ENCODE peak calls at places on chromosomes 4 and X, in seven cellular contexts. H is H9, V is SK-N-SH, K is left ventricle myocardium inferior, Y is ascending aorta, D is nephron progenitor cell, M is neural crest cell. W is an unnamed sample.

GRCh38 chrX:132615396-132616131 is 126.7 kb upstream of the MBNL3 start:
- DNase-seq in H (peak), V (no peak), K (no peak), Y (no peak), D (peak), M (peak), W (peak)

GRCh38 chr4:15777697-15778096 is 431 bp upstream of the CD38 start:
- DNase-seq in H (no peak), V (no peak), K (no peak), Y (no peak), D (no peak), M (no peak), W (no peak)

GRCh38 chr4:129240816-129241215 is 144.9 kb downstream of the C4orf33 start:
- DNase-seq in H (no peak), V (no peak), K (no peak), Y (no peak), D (no peak), M (no peak), W (peak)

GRCh38 chr4:150337709-150338108 is 244.2 kb upstream of the MAB21L2 start:
- DNase-seq in H (no peak), V (no peak), K (no peak), Y (no peak), D (no peak), M (no peak), W (no peak)

GRCh38 chr4:168474660-168475320 is 5.5 kb downstream of the DDX60L start:
- DNase-seq in H (no peak), V (no peak), K (no peak), Y (no peak), D (no peak), M (no peak), W (no peak)

GRCh38 chr4:6695660-6696581 is 2.2 kb downstream of the S100P start:
- DNase-seq in H (no peak), V (peak), K (no peak), Y (no peak), D (no peak), M (no peak), W (no peak)

GRCh38 chr4:83022724-83023427 is 12.1 kb upstream of the COPS4 start:
- DNase-seq in H (no peak), V (no peak), K (no peak), Y (no peak), D (no peak), M (no peak), W (no peak)

GRCh38 chr4:188299161-188299560 is 159.9 kb downstream of the TRIML1 start:
- DNase-seq in H (no peak), V (no peak), K (no peak), Y (no peak), D (no peak), M (no peak), W (no peak)

GRCh38 chrX:1062351-1062750 is 150.1 kb downstream of the CRLF2 start:
- DNase-seq in H (no peak), V (no peak), K (no peak), Y (no peak), D (no peak), M (no peak), W (no peak)

GRCh38 chr4:10084651-10085320 is 31.8 kb downstream of the WDR1 start:
- DNase-seq in H (no peak), V (peak), K (peak), Y (no peak), D (no peak), M (no peak), W (peak)

GRCh38 chr4:14280567-14280966 is 653.0 kb upstream of the BOD1L1 start:
- DNase-seq in H (no peak), V (no peak), K (no peak), Y (no peak), D (no peak), M (no peak), W (no peak)

GRCh38 chrX:154327026-154327820 is 31.6 kb downstream of the TKTL1 start:
- DNase-seq in H (no peak), V (no peak), K (no peak), Y (no peak), D (no peak), M (no peak), W (no peak)

GRCh38 chr4:24488399-24489164 is 95.8 kb downstream of the DHX15 start:
- DNase-seq in H (peak), V (peak), K (peak), Y (peak), D (peak), M (peak), W (peak)

GRCh38 chrX:9337056-9337455 is 127.8 kb upstream of the TBL1X start:
- DNase-seq in H (no peak), V (no peak), K (peak), Y (no peak), D (no peak), M (no peak), W (no peak)

GRCh38 chrX:23365541-23365940 is 30.9 kb downstream of the PTCHD1 start:
- DNase-seq in H (no peak), V (no peak), K (no peak), Y (no peak), D (no peak), M (no peak), W (no peak)

GRCh38 chrX:106894978-106895452 is 8.1 kb downstream of the RIPPLY1 start:
- DNase-seq in H (no peak), V (no peak), K (no peak), Y (no peak), D (no peak), M (no peak), W (no peak)

GRCh38 chr4:182189107-182189878 is 53.9 kb upstream of the TENM3 start:
- DNase-seq in H (no peak), V (no peak), K (no peak), Y (no peak), D (peak), M (no peak), W (no peak)

GRCh38 chrX:10278716-10279115 is 121.9 kb downstream of the CLCN4 start:
- DNase-seq in H (no peak), V (no peak), K (no peak), Y (no peak), D (no peak), M (no peak), W (no peak)

GRCh38 chr4:11009281-11009680 is 324.7 kb upstream of the CLNK start:
- DNase-seq in H (no peak), V (no peak), K (no peak), Y (no peak), D (no peak), M (no peak), W (no peak)

GRCh38 chr4:5399790-5400421 is 308.5 kb downstream of the EVC2 start:
- DNase-seq in H (peak), V (peak), K (no peak), Y (no peak), D (peak), M (peak), W (peak)

GRCh38 chr4:139223682-139224317 is 46.8 kb upstream of the ELF2 start:
- DNase-seq in H (no peak), V (no peak), K (peak), Y (peak), D (no peak), M (no peak), W (no peak)

GRCh38 chrX:40314070-40314469 is 216.3 kb upstream of the BCOR start:
- DNase-seq in H (peak), V (no peak), K (no peak), Y (no peak), D (no peak), M (no peak), W (no peak)

GRCh38 chr4:128385683-128386304 is 98.2 kb upstream of the PGRMC2 start:
- DNase-seq in H (no peak), V (no peak), K (no peak), Y (no peak), D (no peak), M (no peak), W (no peak)

GRCh38 chr4:84264652-84265051 is 234.4 kb downstream of the NKX6-1 start:
- DNase-seq in H (no peak), V (no peak), K (no peak), Y (no peak), D (no peak), M (no peak), W (no peak)

GRCh38 chrX:34371740-34372139 is 239.6 kb upstream of the FAM47A start:
- DNase-seq in H (no peak), V (no peak), K (no peak), Y (no peak), D (no peak), M (no peak), W (no peak)

DNA sequence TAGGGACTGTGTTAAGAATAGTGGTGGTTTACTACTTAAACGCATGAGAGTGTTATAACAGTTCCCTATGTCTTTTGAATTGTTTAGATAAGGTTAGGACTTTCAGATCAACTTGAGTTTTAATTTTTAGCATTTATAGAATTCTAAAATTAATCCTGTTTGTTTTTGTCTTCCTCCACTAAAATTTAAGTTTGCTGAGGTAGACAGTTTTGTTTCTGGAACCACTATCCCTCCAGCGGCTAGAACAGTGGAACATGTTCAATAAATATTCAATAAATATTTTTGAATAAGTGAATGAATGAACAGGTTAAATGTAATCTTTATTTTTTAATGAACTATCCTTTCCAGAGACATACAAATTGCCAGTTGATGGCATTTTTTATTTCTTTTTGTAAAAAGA is 58.4 kb downstream of the GAB1 start:
- DNase-seq in H (no peak), V (no peak), K (no peak), Y (no peak), D (no peak), M (no peak), W (no peak)
- TF ChIP-seq CTCF in H (no peak), V (no peak), K (no peak), Y (no peak), D (no peak), M (no peak), W (no peak)

GRCh38 chr4:155603360-155603891 is 63.2 kb upstream of the GUCY1A1 start:
- DNase-seq in H (no peak), V (no peak), K (no peak), Y (no peak), D (no peak), M (no peak), W (no peak)
- TF ChIP-seq CTCF in H (no peak), V (no peak), K (no peak), Y (no peak), D (no peak), M (no peak), W (no peak)

GRCh38 chr4:20305976-20306375 is 54.3 kb downstream of the SLIT2 start:
- DNase-seq in H (no peak), V (peak), K (no peak), Y (no peak), D (no peak), M (no peak), W (no peak)
- TF ChIP-seq CTCF in H (no peak), V (peak), K (no peak), Y (peak), D (no peak), M (peak), W (peak)

GRCh38 chrX:97522307-97522706 is 638.6 kb downstream of the RPA4 start:
- DNase-seq in H (no peak), V (no peak), K (no peak), Y (no peak), D (no peak), M (no peak), W (no peak)
- TF ChIP-seq CTCF in H (no peak), V (no peak), K (no peak), Y (no peak), D (no peak), M (no peak), W (no peak)

GRCh38 chr4:1768367-1769034 is 24.6 kb upstream of the FGFR3 start:
- DNase-seq in H (no peak), V (no peak), K (no peak), Y (no peak), D (no peak), M (no peak), W (no peak)

GRCh38 chr4:1767058-1767769 is 25.9 kb upstream of the FGFR3 start:
- DNase-seq in H (peak), V (peak), K (no peak), Y (no peak), D (peak), M (peak), W (peak)

GRCh38 chr4:1766336-1767057 is 26.6 kb upstream of the FGFR3 start:
- DNase-seq in H (peak), V (peak), K (no peak), Y (no peak), D (peak), M (peak), W (no peak)

GRCh38 chr4:1769692-1770091 is 23.4 kb upstream of the FGFR3 start:
- DNase-seq in H (no peak), V (no peak), K (no peak), Y (no peak), D (no peak), M (no peak), W (no peak)

DNA sequence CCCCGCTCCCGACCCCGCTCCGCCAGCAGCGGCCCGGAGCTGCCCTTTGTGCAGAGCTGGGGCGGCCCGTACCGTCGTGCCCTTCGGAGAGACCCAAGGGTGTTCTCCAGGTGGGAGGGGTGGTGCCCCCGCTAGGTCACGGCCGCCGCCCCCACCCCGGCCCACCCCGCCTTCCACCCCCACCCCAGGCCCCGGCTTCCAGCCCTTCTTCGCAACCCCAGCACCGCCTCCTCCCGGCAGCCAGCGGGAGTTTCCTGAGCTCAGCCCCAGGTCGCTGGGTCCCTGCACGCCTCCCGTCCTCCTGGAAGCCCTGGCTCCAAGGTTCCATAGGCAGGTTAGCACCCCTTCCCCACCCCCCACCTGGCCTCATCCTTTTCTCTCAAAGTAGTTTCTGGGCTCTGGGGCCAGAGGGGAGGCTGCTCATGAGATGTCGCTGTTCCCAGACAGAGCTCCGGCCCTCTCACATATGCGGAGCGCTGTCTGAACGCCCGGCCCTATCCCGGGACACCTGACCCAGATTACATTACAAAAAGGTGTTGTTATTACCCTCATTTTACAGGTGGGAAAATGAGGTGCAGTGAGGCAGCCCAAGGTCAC is 25.2 kb upstream of the FGFR3 start:
- DNase-seq in H (peak), V (peak), K (no peak), Y (no peak), D (peak), M (peak), W (peak)
- TF ChIP-seq CTCF in H (peak), V (peak), K (peak), Y (no peak), D (peak), M (peak), W (peak)

DNA sequence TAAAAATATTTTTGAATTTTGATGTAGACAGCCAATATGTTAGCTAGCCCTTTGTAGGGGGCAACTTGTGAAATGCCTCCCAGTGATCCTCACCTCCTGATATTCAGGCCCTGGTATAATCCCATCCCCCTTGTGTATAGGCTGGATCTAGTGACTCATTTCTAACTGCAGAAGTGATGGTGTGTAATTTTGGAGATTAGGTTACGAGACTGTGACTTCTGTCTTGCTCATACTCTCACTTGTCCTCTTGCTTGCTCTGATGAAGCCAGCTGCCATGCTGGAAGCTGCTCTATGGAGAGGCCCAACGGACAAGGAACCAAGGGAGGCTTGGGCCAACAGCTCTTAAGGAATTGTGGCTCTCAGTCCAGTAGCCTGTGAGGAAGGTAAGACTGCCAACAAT is 61.7 kb downstream of the GPR82 start:
- DNase-seq in H (no peak), V (no peak), K (no peak), Y (no peak), D (no peak), M (no peak), W (no peak)
- TF ChIP-seq CTCF in H (no peak), V (no peak), K (no peak), Y (no peak), D (no peak), M (no peak), W (no peak)

GRCh38 chr4:7722716-7723115 is 216.9 kb downstream of the AFAP1 start:
- DNase-seq in H (no peak), V (no peak), K (no peak), Y (no peak), D (no peak), M (no peak), W (no peak)

GRCh38 chr4:7719354-7720174 is 220.1 kb downstream of the AFAP1 start:
- DNase-seq in H (peak), V (peak), K (peak), Y (no peak), D (peak), M (peak), W (peak)

GRCh38 chr4:7725951-7726350 is 213.7 kb downstream of the AFAP1 start:
- DNase-seq in H (no peak), V (no peak), K (no peak), Y (no peak), D (no peak), M (no peak), W (no peak)

GRCh38 chr4:7723625-7724024 is 216.0 kb downstream of the AFAP1 start:
- DNase-seq in H (no peak), V (no peak), K (no peak), Y (no peak), D (no peak), M (no peak), W (no peak)

DNA sequence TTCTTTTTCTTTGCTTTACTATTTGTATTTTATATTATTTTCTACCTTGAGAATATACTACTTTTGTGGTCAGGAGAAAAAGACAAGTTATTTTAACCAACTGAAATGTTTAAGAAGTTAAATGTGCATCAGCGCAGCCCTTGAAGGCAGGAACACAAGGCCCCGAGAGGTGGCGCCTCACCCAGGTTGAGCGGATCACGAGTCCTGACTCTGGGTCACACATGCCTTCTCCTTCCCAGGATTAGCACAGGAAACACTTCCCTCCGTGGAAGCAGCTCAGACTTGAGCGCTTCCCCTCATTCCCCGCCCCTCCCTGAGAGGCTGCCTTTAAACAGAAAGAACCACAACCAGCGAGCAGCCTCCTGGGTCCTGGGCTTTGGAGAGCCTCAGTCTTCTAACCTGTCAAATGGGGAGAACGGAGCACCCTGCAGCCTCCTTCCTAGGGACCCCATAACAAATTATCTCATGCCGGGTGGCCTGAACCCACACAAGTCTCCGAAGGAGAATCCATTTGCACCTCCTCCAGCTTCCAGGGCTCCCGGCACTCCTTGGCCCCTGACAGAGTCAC is 217.6 kb downstream of the AFAP1 start:
- DNase-seq in H (no peak), V (no peak), K (no peak), Y (no peak), D (no peak), M (no peak), W (no peak)
- TF ChIP-seq CTCF in H (peak), V (peak), K (peak), Y (no peak), D (no peak), M (no peak), W (no peak)

GRCh38 chrX:137052641-137053235 is 18.9 kb upstream of the GPR101 start:
- DNase-seq in H (peak), V (peak), K (no peak), Y (no peak), D (peak), M (no peak), W (peak)
- TF ChIP-seq CTCF in H (peak), V (no peak), K (peak), Y (no peak), D (no peak), M (peak), W (no peak)

DNA sequence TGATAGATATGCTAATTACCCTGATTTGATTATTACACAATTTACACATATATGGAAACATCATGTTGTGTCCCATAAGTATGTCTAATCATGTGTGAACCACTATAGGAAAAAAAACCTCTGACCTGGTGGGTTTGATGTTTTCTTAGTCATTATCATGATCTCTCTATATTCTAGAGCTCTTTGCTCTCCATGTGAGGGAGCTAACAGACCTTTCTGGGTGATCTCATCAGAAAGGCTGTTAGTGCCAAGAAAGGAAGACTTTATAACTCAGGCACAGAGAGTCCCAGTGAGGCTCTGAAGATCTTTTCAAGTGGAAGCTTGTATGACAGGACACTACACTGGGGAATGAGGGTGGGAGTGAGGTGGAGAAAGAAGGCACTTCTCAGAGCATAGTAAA is 527.7 kb upstream of the MAGEB2 start:
- DNase-seq in H (no peak), V (no peak), K (no peak), Y (no peak), D (no peak), M (no peak), W (no peak)
- TF ChIP-seq CTCF in H (no peak), V (peak), K (no peak), Y (no peak), D (no peak), M (no peak), W (no peak)

GRCh38 chr4:8819421-8820177 is 52.0 kb downstream of the HMX1 start:
- DNase-seq in H (peak), V (peak), K (no peak), Y (peak), D (no peak), M (no peak), W (no peak)
- TF ChIP-seq CTCF in H (peak), V (no peak), K (no peak), Y (no peak), D (no peak), M (no peak), W (no peak)

W was measured in glutamatergic neuron.